ENCODE peak calls at places on chromosomes 3 and 15, in eight cellular contexts. B is fibroblast of pulmonary artery, X is HFF-Myc, C is upper lobe of left lung, L is GM12865, F is lower leg skin, N is AG04450, J is ovary. O is an unnamed sample.

GRCh38 chr3:124079912-124080276 is 88.0 kb upstream of the ROPN1 start:
- DNase-seq in B (no peak), X (no peak), C (no peak), L (no peak), F (no peak), N (no peak), J (no peak), O (no peak)

GRCh38 chr15:50098576-50098975 is 20.5 kb downstream of the ATP8B4 start:
- DNase-seq in B (no peak), X (no peak), C (no peak), L (no peak), F (no peak), N (no peak), J (no peak), O (no peak)

GRCh38 chr15:39156636-39157255 is 424.1 kb upstream of the THBS1 start:
- DNase-seq in B (no peak), X (no peak), C (no peak), L (no peak), F (no peak), N (no peak), J (no peak), O (peak; percentile 6)

GRCh38 chr3:105960381-105960780 is 91.6 kb upstream of the CBLB start:
- DNase-seq in B (no peak), X (no peak), C (no peak), L (no peak), F (no peak), N (no peak), J (no peak), O (no peak)

GRCh38 chr3:126313166-126313565 is 44.0 kb downstream of the KLF15 start:
- DNase-seq in B (no peak), X (no peak), C (no peak), L (no peak), F (no peak), N (no peak), J (no peak), O (no peak)

GRCh38 chr3:168063122-168063521 is 32.6 kb downstream of the GOLIM4 start:
- DNase-seq in B (no peak), X (no peak), C (no peak), L (no peak), F (no peak), N (no peak), J (no peak), O (no peak)

GRCh38 chr3:175598740-175599139 is 739.6 kb downstream of the NAALADL2 start:
- DNase-seq in B (no peak), X (no peak), C (no peak), L (no peak), F (no peak), N (no peak), J (no peak), O (no peak)

GRCh38 chr3:9553021-9553948 is at the start of gene LHFPL4:
- DNase-seq in B (no peak), X (no peak), C (no peak), L (no peak), F (no peak), N (no peak), J (no peak), O (no peak)

GRCh38 chr3:129502641-129503386 is 25.6 kb upstream of the RHO start:
- DNase-seq in B (no peak), X (no peak), C (no peak), L (no peak), F (no peak), N (no peak), J (no peak), O (no peak)

GRCh38 chr15:45048784-45049631 is 26.0 kb downstream of the SORD start:
- DNase-seq in B (peak; percentile 90), X (no peak), C (peak; percentile 55), L (peak; percentile 59), F (no peak), N (no peak), J (no peak), O (no peak)

DNA sequence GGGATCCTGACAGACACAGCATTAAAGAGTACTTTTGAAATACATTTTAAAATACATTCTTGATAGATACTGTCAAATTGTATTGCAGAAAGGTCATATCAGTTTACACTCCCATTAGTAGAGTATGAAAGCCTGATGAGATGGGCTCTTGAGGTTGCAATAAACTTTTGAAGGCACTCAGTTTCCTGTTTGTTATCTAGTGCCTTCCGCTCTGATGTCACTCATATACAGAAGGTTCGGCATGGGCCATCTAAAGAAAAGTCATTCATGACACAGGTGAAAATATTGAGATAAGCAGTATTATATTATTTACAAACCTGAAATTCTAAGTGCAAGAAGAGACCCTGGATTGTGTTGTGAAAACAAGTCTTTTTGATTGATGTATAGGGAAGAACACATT is 36.5 kb upstream of the DENND4A start:
- DNase-seq in B (no peak), X (no peak), C (no peak), L (no peak), F (no peak), N (no peak), J (no peak), O (no peak)
- TF ChIP-seq CTCF in B (no peak), X (no peak), C (no peak), L (no peak), F (no peak), N (no peak), J (no peak), O (no peak)

DNA sequence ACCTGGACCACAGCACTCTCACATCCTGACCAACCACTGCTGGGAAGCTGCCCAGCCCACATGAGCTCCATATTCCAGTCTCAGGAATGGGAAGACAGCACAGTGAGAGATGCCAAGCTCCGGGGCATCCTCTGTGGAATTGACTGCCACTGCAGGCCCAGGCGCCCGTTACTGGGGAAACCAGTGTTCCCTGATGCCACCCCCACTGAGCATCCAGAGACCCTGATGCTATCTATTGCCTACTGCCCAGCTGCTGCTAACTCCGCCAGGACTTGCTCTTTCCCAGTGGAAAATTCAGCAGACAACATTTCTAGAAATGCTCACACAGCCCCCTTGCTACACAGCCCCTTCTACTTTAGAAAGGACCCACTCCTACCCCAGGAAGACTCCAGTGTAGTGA is 57.6 kb downstream of the CYP19A1 start:
- DNase-seq in B (no peak), X (no peak), C (no peak), L (no peak), F (no peak), N (no peak), J (no peak), O (no peak)
- H3K4me3 ChIP-seq in B (no peak overlapping the region), X (no peak overlapping the region), C (no peak overlapping the region), L (no peak overlapping the region), F (no peak overlapping the region), N (no peak overlapping the region), J (no peak overlapping the region), O (no peak overlapping the region)

DNA sequence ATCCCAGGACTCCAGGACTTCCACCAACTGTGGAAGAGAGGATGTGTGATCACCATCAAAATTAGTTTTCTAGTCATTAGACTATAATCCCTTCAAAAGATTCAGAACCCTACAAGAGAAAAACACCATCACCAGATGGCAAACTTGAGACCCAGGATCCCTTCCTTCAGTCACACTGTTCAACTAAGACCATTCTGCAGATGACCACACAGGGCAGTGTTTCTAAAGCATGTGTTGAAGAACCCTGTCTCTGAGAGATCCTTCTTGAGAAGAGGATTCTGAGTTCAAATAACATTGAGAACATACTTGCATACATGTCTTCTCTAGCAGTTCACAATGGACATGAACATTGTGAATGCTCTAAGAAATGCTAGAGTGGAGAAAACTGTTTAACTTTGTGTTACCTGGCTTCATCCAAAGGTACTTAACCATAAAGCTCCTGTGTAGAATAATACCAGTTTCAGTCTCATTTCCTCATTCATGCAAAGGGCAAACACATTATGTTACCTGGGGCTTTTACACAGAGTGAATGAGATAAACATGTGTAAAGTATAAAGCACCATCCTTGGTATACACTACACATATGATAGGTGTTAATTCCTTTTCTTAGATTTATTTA is 2.4 kb upstream of the ADGRG7 start:
- DNase-seq in B (no peak), X (no peak), C (no peak), L (peak; percentile 50), F (no peak), N (no peak), J (no peak), O (no peak)
- TF ChIP-seq CTCF in B (no peak), X (no peak), C (no peak), L (no peak), F (no peak), N (no peak), J (no peak), O (no peak)

GRCh38 chr3:170322501-170323328 is 34.8 kb upstream of the SKIL start:
- DNase-seq in B (peak; percentile 15), X (no peak), C (no peak), L (no peak), F (no peak), N (no peak), J (no peak), O (no peak)

GRCh38 chr3:170321326-170322034 is 36.0 kb upstream of the SKIL start:
- DNase-seq in B (no peak), X (no peak), C (peak; percentile 55), L (no peak), F (no peak), N (no peak), J (no peak), O (no peak)

GRCh38 chr3:170323371-170323770 is 34.1 kb upstream of the SKIL start:
- DNase-seq in B (no peak), X (no peak), C (no peak), L (no peak), F (no peak), N (no peak), J (no peak), O (no peak)

GRCh38 chr3:170317954-170318353 is 39.6 kb upstream of the SKIL start:
- DNase-seq in B (no peak), X (no peak), C (no peak), L (no peak), F (no peak), N (no peak), J (no peak), O (no peak)

GRCh38 chr3:170320471-170321121 is 36.9 kb upstream of the SKIL start:
- DNase-seq in B (peak; percentile 39), X (no peak), C (no peak), L (no peak), F (no peak), N (no peak), J (no peak), O (no peak)
- H3K4me3 ChIP-seq in B (no peak overlapping the region), X (no peak overlapping the region), C (no peak overlapping the region), L (no peak overlapping the region), F (no peak overlapping the region), N (no peak overlapping the region), J (no peak overlapping the region), O (no peak overlapping the region)

GRCh38 chr15:57438166-57438565 is 61.9 kb downstream of the CGNL1 start:
- DNase-seq in B (no peak), X (no peak), C (no peak), L (no peak), F (no peak), N (no peak), J (no peak), O (no peak)
- TF ChIP-seq CTCF in B (no peak), X (no peak), C (no peak), L (no peak), F (no peak), N (no peak), J (no peak), O (no peak)

DNA sequence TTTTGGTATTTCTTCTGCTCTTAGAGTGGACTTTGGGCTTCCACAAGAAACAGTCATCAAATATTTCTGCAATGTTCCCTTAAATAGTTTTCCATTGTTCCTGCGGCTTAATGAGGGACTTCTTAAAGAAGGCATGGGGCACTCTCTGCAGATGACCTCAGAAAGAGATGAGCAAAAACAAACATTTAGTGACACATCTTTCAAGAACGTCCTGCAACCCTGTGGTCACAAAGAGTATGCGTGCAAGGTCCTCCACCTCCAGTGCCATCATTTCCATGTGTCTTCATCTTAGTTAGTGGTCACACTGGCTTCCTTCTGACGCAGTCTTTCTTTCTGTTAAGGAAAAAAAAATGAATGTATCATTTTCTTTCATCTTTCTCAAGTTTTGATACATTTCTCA is 56.2 kb downstream of the GREM1 start:
- DNase-seq in B (peak; percentile 79), X (peak; percentile 59), C (no peak), L (no peak), F (no peak), N (peak; percentile 76), J (no peak), O (no peak)
- H3K4me3 ChIP-seq in B (no peak overlapping the region), X (no peak overlapping the region), C (no peak overlapping the region), L (no peak overlapping the region), F (no peak overlapping the region), N (no peak overlapping the region), J (no peak overlapping the region), O (no peak overlapping the region)